ENCODE peak calls at places on chromosomes 13 and 19, in five cellular contexts. G is NB4, K is GM12878, C is K562, S is HCT116. Q is an unnamed sample.

GRCh38 chr13:33751151-33751550 is 66.8 kb upstream of the RFC3 start:
- DNase-seq in S (no peak), K (no peak), C (no peak), G (no peak), Q (no peak)

GRCh38 chr13:23372264-23372905 is 61.1 kb downstream of the SACS start:
- DNase-seq in G (peak), S (no peak), C (no peak), K (no peak), Q (no peak)

GRCh38 chr19:18999896-19000620 is 33.3 kb downstream of the SUGP2 start:
- DNase-seq in K (no peak), S (no peak), G (peak), C (no peak), Q (peak)

GRCh38 chr13:34085199-34085598 is 267.2 kb downstream of the RFC3 start:
- DNase-seq in G (no peak), S (no peak), K (no peak), C (no peak), Q (no peak)

GRCh38 chr19:33348301-33349010 is 25.1 kb upstream of the CEBPG start:
- DNase-seq in G (no peak), K (no peak), S (no peak), C (no peak), Q (no peak)

GRCh38 chr13:50732712-50733111 is 110.8 kb downstream of the DLEU7 start:
- DNase-seq in K (no peak), G (no peak), C (no peak), S (no peak), Q (no peak)

GRCh38 chr13:53844747-53845146 is 816.1 kb downstream of the OLFM4 start:
- DNase-seq in G (no peak), C (no peak), K (no peak), S (no peak), Q (no peak)

GRCh38 chr13:112245959-112246358 is 130.2 kb upstream of the SPACA7 start:
- DNase-seq in C (no peak), G (no peak), K (no peak), S (no peak), Q (no peak)

GRCh38 chr19:48271531-48272151 is 1.8 kb downstream of the ZNF114 start:
- DNase-seq in K (no peak), G (peak), C (no peak), S (no peak), Q (peak)

GRCh38 chr19:46388311-46389095 is 24.9 kb downstream of the CCDC8 start:
- DNase-seq in S (no peak), G (no peak), C (no peak), K (no peak), Q (no peak)

GRCh38 chr13:25371158-25371557 is 616 bp upstream of the ATP8A2 start:
- DNase-seq in S (no peak), C (no peak), K (no peak), G (no peak), Q (no peak)

GRCh38 chr19:1167687-1168561 is 6.1 kb downstream of the SBNO2 start:
- DNase-seq in S (no peak), K (no peak), C (no peak), G (no peak), Q (no peak)
- H3K4me3 ChIP-seq in S (no peak), K (no peak), C (no peak), G (no peak), Q (peak)

DNA sequence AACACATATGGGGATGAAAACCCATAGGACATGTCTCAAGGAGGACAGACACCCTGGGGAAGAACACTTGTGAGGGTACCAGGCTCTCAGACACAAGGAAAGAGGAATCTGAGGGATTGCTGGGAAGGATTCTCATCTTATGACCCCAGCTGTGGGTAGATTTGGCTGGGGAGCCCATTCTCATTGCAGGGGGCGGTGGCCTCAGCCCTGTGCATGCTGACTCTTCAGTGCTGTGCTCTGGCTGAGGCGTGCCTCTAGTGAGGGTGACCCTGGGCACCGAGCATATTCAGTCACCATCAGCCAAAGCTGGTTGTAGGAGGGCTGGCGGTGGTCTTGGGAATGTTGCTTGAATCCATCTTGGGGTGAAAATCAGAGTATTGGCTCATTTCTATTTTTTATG is 140.7 kb downstream of the TM9SF2 start:
- DNase-seq in S (no peak), G (no peak), C (no peak), K (no peak), Q (no peak)
- TF ChIP-seq MAX in S (no peak), G (no peak), C (no peak), K (no peak), Q (no peak)

GRCh38 chr19:49333426-49334288 is 1.5 kb upstream of the CD37 start:
- DNase-seq in G (peak), S (no peak), K (peak), C (no peak), Q (no peak)

GRCh38 chr19:49335784-49336481 is 727 bp downstream of the CD37 start:
- DNase-seq in C (no peak), S (no peak), K (no peak), G (no peak), Q (no peak)

GRCh38 chr19:49336482-49337266 is 1.5 kb downstream of the CD37 start:
- DNase-seq in K (no peak), G (no peak), C (no peak), S (no peak), Q (no peak)

GRCh38 chr19:49337267-49338022 is 2.2 kb downstream of the CD37 start:
- DNase-seq in C (no peak), G (no peak), S (no peak), K (no peak), Q (no peak)

GRCh38 chr19:49335071-49335783 is at the start of gene CD37:
- DNase-seq in G (peak), K (no peak), S (no peak), C (peak), Q (no peak)
- H3K4me3 ChIP-seq in G (peak), K (peak), S (no peak), C (peak), Q (no peak)

GRCh38 chr19:1085676-1086442 is 9.3 kb downstream of the POLR2E start:
- DNase-seq in K (no peak), G (no peak), C (no peak), S (no peak), Q (no peak)
- TF ChIP-seq MAX in K (no peak), G (no peak), C (no peak), S (no peak), Q (no peak)

GRCh38 chr13:49219647-49220034 is 497 bp upstream of the MLNR start:
- DNase-seq in C (no peak), G (no peak), K (no peak), S (no peak), Q (no peak)
- H3K4me3 ChIP-seq in C (peak), G (no peak), K (no peak), S (no peak), Q (peak)

DNA sequence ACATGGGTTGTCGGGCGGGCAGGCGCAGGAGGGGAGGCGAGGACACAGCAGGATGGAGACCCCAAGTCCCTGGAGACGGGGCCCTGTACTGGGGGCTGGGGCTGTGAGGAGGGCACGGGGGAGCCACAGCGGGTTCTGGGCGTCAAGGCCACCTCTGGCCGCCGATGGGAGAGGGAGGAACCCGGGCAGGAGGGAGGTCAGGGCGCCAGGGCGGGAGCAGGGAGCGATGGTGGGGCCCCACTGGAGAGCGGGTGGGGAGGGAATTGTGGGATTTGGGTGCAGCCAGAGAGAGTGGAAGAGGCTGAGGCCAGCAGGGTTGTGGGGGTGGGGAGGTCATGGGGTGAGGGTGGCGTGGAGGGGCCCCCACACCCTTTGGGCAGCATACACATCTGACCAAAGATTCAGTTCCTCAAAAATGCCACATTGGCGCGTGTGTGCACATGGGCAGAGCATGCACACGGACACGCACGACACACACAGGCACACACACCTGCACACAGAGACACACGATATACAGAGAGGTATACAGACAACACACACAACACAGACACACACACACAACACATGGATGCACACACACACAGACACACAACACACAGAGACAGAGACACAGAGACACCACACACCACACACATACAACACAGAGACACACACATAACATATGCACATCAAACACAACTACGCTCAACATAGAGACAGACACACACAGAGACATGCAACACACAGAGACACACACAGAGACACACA is 54.9 kb downstream of the AP1M1 start:
- DNase-seq in G (peak), K (peak), C (no peak), S (no peak), Q (no peak)
- TF ChIP-seq MAX in G (peak), K (peak), C (no peak), S (no peak), Q (no peak)

GRCh38 chr19:22354665-22355064 is 67.5 kb downstream of the ZNF98 start:
- DNase-seq in C (no peak), G (no peak), K (no peak), S (no peak), Q (no peak)
- H3K4me3 ChIP-seq in C (no peak), G (no peak), K (no peak), S (no peak), Q (no peak)

GRCh38 chr19:16457195-16457953 is 14.4 kb downstream of the EPS15L1 start:
- DNase-seq in G (peak), K (no peak), S (no peak), C (no peak), Q (no peak)
- TF ChIP-seq MAX in G (no peak), K (peak), S (no peak), C (peak), Q (no peak)

GRCh38 chr19:39858541-39858940 is 12.4 kb upstream of the FBL start:
- DNase-seq in C (peak), S (no peak), G (no peak), K (no peak), Q (peak)
- H3K4me3 ChIP-seq in C (no peak), S (no peak), G (no peak), K (no peak), Q (no peak)

Q was measured in A549.